ENCODE peak calls at places on chromosomes 3 and 15, in nine cellular contexts. One of them, this sample, is unnamed.
A peak's percentile ranks its signal among the peaks of the same experiment; 100 is the strongest.

GRCh38 chr15:81575436-81576123 is 201.6 kb upstream of the TMC3 start:
- DNase-seq in fibroblast of lung: no peak
- DNase-seq in H4: no peak
- DNase-seq in LHCN-M2: no peak
- DNase-seq in activated naive CD4-positive, alpha-beta T cell treated with anti-CD3 and anti-CD28 coated beads, Interleukin-2, amount 50 U/mL, for 16 hours: no peak
- DNase-seq in left lung: no peak
- DNase-seq in mesothelial cell of epicardium: no peak
- DNase-seq in G401: no peak
- DNase-seq in activated CD8-positive, alpha-beta memory T cell treated with anti-CD3 and anti-CD28 coated beads for 24 hours: no peak
- DNase-seq in this sample: peak; percentile 73

GRCh38 chr15:40498418-40498817 is 27.6 kb downstream of the CHST14 start:
- DNase-seq in fibroblast of lung: peak; percentile 80
- DNase-seq in H4: peak; percentile 16
- DNase-seq in LHCN-M2: peak; percentile 77
- DNase-seq in activated naive CD4-positive, alpha-beta T cell treated with anti-CD3 and anti-CD28 coated beads, Interleukin-2, amount 50 U/mL, for 16 hours: no peak
- DNase-seq in left lung: no peak
- DNase-seq in mesothelial cell of epicardium: no peak
- DNase-seq in G401: no peak
- DNase-seq in activated CD8-positive, alpha-beta memory T cell treated with anti-CD3 and anti-CD28 coated beads for 24 hours: no peak
- DNase-seq in this sample: no peak

GRCh38 chr3:167940241-167940640 is 155.5 kb downstream of the GOLIM4 start:
- DNase-seq in fibroblast of lung: peak; percentile 32
- DNase-seq in H4: no peak
- DNase-seq in LHCN-M2: peak; percentile 57
- DNase-seq in activated naive CD4-positive, alpha-beta T cell treated with anti-CD3 and anti-CD28 coated beads, Interleukin-2, amount 50 U/mL, for 16 hours: no peak
- DNase-seq in left lung: no peak
- DNase-seq in mesothelial cell of epicardium: no peak
- DNase-seq in G401: no peak
- DNase-seq in activated CD8-positive, alpha-beta memory T cell treated with anti-CD3 and anti-CD28 coated beads for 24 hours: no peak
- DNase-seq in this sample: no peak

GRCh38 chr3:150022406-150023238 is 51.9 kb upstream of the PFN2 start:
- DNase-seq in fibroblast of lung: peak; percentile 52
- DNase-seq in H4: peak; percentile 22
- DNase-seq in LHCN-M2: peak; percentile 35
- DNase-seq in activated naive CD4-positive, alpha-beta T cell treated with anti-CD3 and anti-CD28 coated beads, Interleukin-2, amount 50 U/mL, for 16 hours: no peak
- DNase-seq in left lung: no peak
- DNase-seq in mesothelial cell of epicardium: no peak
- DNase-seq in G401: no peak
- DNase-seq in activated CD8-positive, alpha-beta memory T cell treated with anti-CD3 and anti-CD28 coated beads for 24 hours: no peak
- DNase-seq in this sample: no peak

GRCh38 chr3:158160958-158161357 is 51.1 kb downstream of the RSRC1 start:
- DNase-seq in fibroblast of lung: peak; percentile 77
- DNase-seq in H4: no peak
- DNase-seq in LHCN-M2: peak; percentile 83
- DNase-seq in activated naive CD4-positive, alpha-beta T cell treated with anti-CD3 and anti-CD28 coated beads, Interleukin-2, amount 50 U/mL, for 16 hours: no peak
- DNase-seq in left lung: no peak
- DNase-seq in mesothelial cell of epicardium: no peak
- DNase-seq in G401: no peak
- DNase-seq in activated CD8-positive, alpha-beta memory T cell treated with anti-CD3 and anti-CD28 coated beads for 24 hours: no peak
- DNase-seq in this sample: no peak

GRCh38 chr3:57999423-58000115 is 8.7 kb upstream of the FLNB start:
- DNase-seq in fibroblast of lung: peak; percentile 74
- DNase-seq in H4: no peak
- DNase-seq in LHCN-M2: peak; percentile 58
- DNase-seq in activated naive CD4-positive, alpha-beta T cell treated with anti-CD3 and anti-CD28 coated beads, Interleukin-2, amount 50 U/mL, for 16 hours: no peak
- DNase-seq in left lung: no peak
- DNase-seq in mesothelial cell of epicardium: no peak
- DNase-seq in G401: no peak
- DNase-seq in activated CD8-positive, alpha-beta memory T cell treated with anti-CD3 and anti-CD28 coated beads for 24 hours: no peak
- DNase-seq in this sample: no peak

GRCh38 chr3:123543950-123544349 is 40.9 kb downstream of the HACD2 start:
- DNase-seq in fibroblast of lung: no peak
- DNase-seq in H4: no peak
- DNase-seq in LHCN-M2: no peak
- DNase-seq in activated naive CD4-positive, alpha-beta T cell treated with anti-CD3 and anti-CD28 coated beads, Interleukin-2, amount 50 U/mL, for 16 hours: no peak
- DNase-seq in left lung: no peak
- DNase-seq in mesothelial cell of epicardium: no peak
- DNase-seq in G401: no peak
- DNase-seq in activated CD8-positive, alpha-beta memory T cell treated with anti-CD3 and anti-CD28 coated beads for 24 hours: no peak
- DNase-seq in this sample: peak; percentile 86

GRCh38 chr3:123314409-123315270 is 112.9 kb downstream of the SEC22A start:
- DNase-seq in fibroblast of lung: no peak
- DNase-seq in H4: no peak
- DNase-seq in LHCN-M2: no peak
- DNase-seq in activated naive CD4-positive, alpha-beta T cell treated with anti-CD3 and anti-CD28 coated beads, Interleukin-2, amount 50 U/mL, for 16 hours: no peak
- DNase-seq in left lung: no peak
- DNase-seq in mesothelial cell of epicardium: no peak
- DNase-seq in G401: no peak
- DNase-seq in activated CD8-positive, alpha-beta memory T cell treated with anti-CD3 and anti-CD28 coated beads for 24 hours: no peak
- DNase-seq in this sample: peak; percentile 39

GRCh38 chr3:194905696-194906095 is 220.0 kb downstream of the FAM43A start:
- DNase-seq in fibroblast of lung: peak; percentile 79
- DNase-seq in H4: peak; percentile 72
- DNase-seq in LHCN-M2: no peak
- DNase-seq in activated naive CD4-positive, alpha-beta T cell treated with anti-CD3 and anti-CD28 coated beads, Interleukin-2, amount 50 U/mL, for 16 hours: no peak
- DNase-seq in left lung: no peak
- DNase-seq in mesothelial cell of epicardium: no peak
- DNase-seq in G401: no peak
- DNase-seq in activated CD8-positive, alpha-beta memory T cell treated with anti-CD3 and anti-CD28 coated beads for 24 hours: no peak
- DNase-seq in this sample: no peak

GRCh38 chr15:93658026-93658790 is 569.2 kb upstream of the RGMA start:
- DNase-seq in fibroblast of lung: no peak
- DNase-seq in H4: no peak
- DNase-seq in LHCN-M2: no peak
- DNase-seq in activated naive CD4-positive, alpha-beta T cell treated with anti-CD3 and anti-CD28 coated beads, Interleukin-2, amount 50 U/mL, for 16 hours: no peak
- DNase-seq in left lung: no peak
- DNase-seq in mesothelial cell of epicardium: no peak
- DNase-seq in G401: no peak
- DNase-seq in activated CD8-positive, alpha-beta memory T cell treated with anti-CD3 and anti-CD28 coated beads for 24 hours: no peak
- DNase-seq in this sample: no peak

GRCh38 chr3:12571986-12572385 is 15.1 kb downstream of the MKRN2 start:
- DNase-seq in fibroblast of lung: no peak
- DNase-seq in H4: no peak
- DNase-seq in LHCN-M2: no peak
- DNase-seq in activated naive CD4-positive, alpha-beta T cell treated with anti-CD3 and anti-CD28 coated beads, Interleukin-2, amount 50 U/mL, for 16 hours: no peak
- DNase-seq in left lung: no peak
- DNase-seq in mesothelial cell of epicardium: no peak
- DNase-seq in G401: no peak
- DNase-seq in activated CD8-positive, alpha-beta memory T cell treated with anti-CD3 and anti-CD28 coated beads for 24 hours: no peak
- DNase-seq in this sample: no peak

GRCh38 chr3:169591159-169591951 is 72.2 kb downstream of the MECOM start:
- DNase-seq in fibroblast of lung: peak; percentile 5
- DNase-seq in H4: no peak
- DNase-seq in LHCN-M2: no peak
- DNase-seq in activated naive CD4-positive, alpha-beta T cell treated with anti-CD3 and anti-CD28 coated beads, Interleukin-2, amount 50 U/mL, for 16 hours: no peak
- DNase-seq in left lung: no peak
- DNase-seq in mesothelial cell of epicardium: no peak
- DNase-seq in G401: no peak
- DNase-seq in activated CD8-positive, alpha-beta memory T cell treated with anti-CD3 and anti-CD28 coated beads for 24 hours: no peak
- DNase-seq in this sample: no peak

GRCh38 chr3:52524752-52525661 is 8.7 kb downstream of the NT5DC2 start:
- DNase-seq in fibroblast of lung: no peak
- DNase-seq in H4: no peak
- DNase-seq in LHCN-M2: no peak
- DNase-seq in activated naive CD4-positive, alpha-beta T cell treated with anti-CD3 and anti-CD28 coated beads, Interleukin-2, amount 50 U/mL, for 16 hours: peak; percentile 3
- DNase-seq in left lung: peak; percentile 49
- DNase-seq in mesothelial cell of epicardium: no peak
- DNase-seq in G401: no peak
- DNase-seq in activated CD8-positive, alpha-beta memory T cell treated with anti-CD3 and anti-CD28 coated beads for 24 hours: no peak
- DNase-seq in this sample: no peak

GRCh38 chr15:82810863-82811421 is 1.5 kb downstream of the WHAMM start:
- DNase-seq in fibroblast of lung: no peak
- DNase-seq in H4: no peak
- DNase-seq in LHCN-M2: no peak
- DNase-seq in activated naive CD4-positive, alpha-beta T cell treated with anti-CD3 and anti-CD28 coated beads, Interleukin-2, amount 50 U/mL, for 16 hours: peak; percentile 36
- DNase-seq in left lung: no peak
- DNase-seq in mesothelial cell of epicardium: no peak
- DNase-seq in G401: peak; percentile 15
- DNase-seq in activated CD8-positive, alpha-beta memory T cell treated with anti-CD3 and anti-CD28 coated beads for 24 hours: no peak
- DNase-seq in this sample: no peak

GRCh38 chr3:9386501-9387321 is 10.7 kb upstream of the SETD5 start:
- DNase-seq in fibroblast of lung: no peak
- DNase-seq in H4: no peak
- DNase-seq in LHCN-M2: no peak
- DNase-seq in activated naive CD4-positive, alpha-beta T cell treated with anti-CD3 and anti-CD28 coated beads, Interleukin-2, amount 50 U/mL, for 16 hours: no peak
- DNase-seq in left lung: no peak
- DNase-seq in mesothelial cell of epicardium: no peak
- DNase-seq in G401: no peak
- DNase-seq in activated CD8-positive, alpha-beta memory T cell treated with anti-CD3 and anti-CD28 coated beads for 24 hours: no peak
- DNase-seq in this sample: no peak

GRCh38 chr15:63981596-63982320 is 64.5 kb downstream of the DAPK2 start:
- DNase-seq in fibroblast of lung: no peak
- DNase-seq in H4: no peak
- DNase-seq in LHCN-M2: no peak
- DNase-seq in activated naive CD4-positive, alpha-beta T cell treated with anti-CD3 and anti-CD28 coated beads, Interleukin-2, amount 50 U/mL, for 16 hours: no peak
- DNase-seq in left lung: no peak
- DNase-seq in mesothelial cell of epicardium: no peak
- DNase-seq in G401: no peak
- DNase-seq in activated CD8-positive, alpha-beta memory T cell treated with anti-CD3 and anti-CD28 coated beads for 24 hours: peak; percentile 38
- DNase-seq in this sample: no peak

GRCh38 chr15:92801774-92802464 is 98.2 kb upstream of the CHD2 start:
- DNase-seq in fibroblast of lung: peak; percentile 98
- DNase-seq in H4: peak; percentile 80
- DNase-seq in LHCN-M2: peak; percentile 96
- DNase-seq in activated naive CD4-positive, alpha-beta T cell treated with anti-CD3 and anti-CD28 coated beads, Interleukin-2, amount 50 U/mL, for 16 hours: no peak
- DNase-seq in left lung: peak; percentile 82
- DNase-seq in mesothelial cell of epicardium: no peak
- DNase-seq in G401: no peak
- DNase-seq in activated CD8-positive, alpha-beta memory T cell treated with anti-CD3 and anti-CD28 coated beads for 24 hours: no peak
- DNase-seq in this sample: no peak

GRCh38 chr3:189787191-189787590 is 156.0 kb downstream of the TP63 start:
- DNase-seq in fibroblast of lung: no peak
- DNase-seq in H4: no peak
- DNase-seq in LHCN-M2: no peak
- DNase-seq in activated naive CD4-positive, alpha-beta T cell treated with anti-CD3 and anti-CD28 coated beads, Interleukin-2, amount 50 U/mL, for 16 hours: no peak
- DNase-seq in left lung: no peak
- DNase-seq in mesothelial cell of epicardium: no peak
- DNase-seq in G401: no peak
- DNase-seq in activated CD8-positive, alpha-beta memory T cell treated with anti-CD3 and anti-CD28 coated beads for 24 hours: no peak
- DNase-seq in this sample: no peak

GRCh38 chr3:167350245-167350862 is 29.7 kb downstream of the ZBBX start:
- DNase-seq in fibroblast of lung: peak; percentile 21
- DNase-seq in H4: peak; percentile 18
- DNase-seq in LHCN-M2: no peak
- DNase-seq in activated naive CD4-positive, alpha-beta T cell treated with anti-CD3 and anti-CD28 coated beads, Interleukin-2, amount 50 U/mL, for 16 hours: no peak
- DNase-seq in left lung: no peak
- DNase-seq in mesothelial cell of epicardium: no peak
- DNase-seq in G401: peak; percentile 18
- DNase-seq in activated CD8-positive, alpha-beta memory T cell treated with anti-CD3 and anti-CD28 coated beads for 24 hours: no peak
- DNase-seq in this sample: no peak

GRCh38 chr3:177624523-177625495 is 427.5 kb upstream of the TBL1XR1 start:
- DNase-seq in fibroblast of lung: no peak
- DNase-seq in H4: no peak
- DNase-seq in LHCN-M2: no peak
- DNase-seq in activated naive CD4-positive, alpha-beta T cell treated with anti-CD3 and anti-CD28 coated beads, Interleukin-2, amount 50 U/mL, for 16 hours: no peak
- DNase-seq in left lung: no peak
- DNase-seq in mesothelial cell of epicardium: no peak
- DNase-seq in G401: no peak
- DNase-seq in activated CD8-positive, alpha-beta memory T cell treated with anti-CD3 and anti-CD28 coated beads for 24 hours: no peak
- DNase-seq in this sample: no peak

GRCh38 chr3:42852443-42852842 is 23.2 kb downstream of the CYP8B1 start:
- DNase-seq in fibroblast of lung: no peak
- DNase-seq in H4: no peak
- DNase-seq in LHCN-M2: peak; percentile 34
- DNase-seq in activated naive CD4-positive, alpha-beta T cell treated with anti-CD3 and anti-CD28 coated beads, Interleukin-2, amount 50 U/mL, for 16 hours: no peak
- DNase-seq in left lung: no peak
- DNase-seq in mesothelial cell of epicardium: no peak
- DNase-seq in G401: no peak
- DNase-seq in activated CD8-positive, alpha-beta memory T cell treated with anti-CD3 and anti-CD28 coated beads for 24 hours: peak; percentile 32
- DNase-seq in this sample: no peak

GRCh38 chr3:11170052-11170770 is 15.9 kb downstream of the HRH1 start:
- DNase-seq in fibroblast of lung: peak; percentile 63
- DNase-seq in H4: peak; percentile 67
- DNase-seq in LHCN-M2: no peak
- DNase-seq in activated naive CD4-positive, alpha-beta T cell treated with anti-CD3 and anti-CD28 coated beads, Interleukin-2, amount 50 U/mL, for 16 hours: no peak
- DNase-seq in left lung: no peak
- DNase-seq in mesothelial cell of epicardium: no peak
- DNase-seq in G401: no peak
- DNase-seq in activated CD8-positive, alpha-beta memory T cell treated with anti-CD3 and anti-CD28 coated beads for 24 hours: no peak
- DNase-seq in this sample: no peak

GRCh38 chr3:67648701-67649100 is 5.7 kb downstream of the SUCLG2 start:
- DNase-seq in fibroblast of lung: peak; percentile 81
- DNase-seq in H4: no peak
- DNase-seq in LHCN-M2: peak; percentile 72
- DNase-seq in activated naive CD4-positive, alpha-beta T cell treated with anti-CD3 and anti-CD28 coated beads, Interleukin-2, amount 50 U/mL, for 16 hours: no peak
- DNase-seq in left lung: no peak
- DNase-seq in mesothelial cell of epicardium: no peak
- DNase-seq in G401: no peak
- DNase-seq in activated CD8-positive, alpha-beta memory T cell treated with anti-CD3 and anti-CD28 coated beads for 24 hours: no peak
- DNase-seq in this sample: no peak

GRCh38 chr15:66323312-66323928 is 30.1 kb downstream of the DIS3L start:
- DNase-seq in fibroblast of lung: no peak
- DNase-seq in H4: no peak
- DNase-seq in LHCN-M2: no peak
- DNase-seq in activated naive CD4-positive, alpha-beta T cell treated with anti-CD3 and anti-CD28 coated beads, Interleukin-2, amount 50 U/mL, for 16 hours: no peak
- DNase-seq in left lung: no peak
- DNase-seq in mesothelial cell of epicardium: no peak
- DNase-seq in G401: no peak
- DNase-seq in activated CD8-positive, alpha-beta memory T cell treated with anti-CD3 and anti-CD28 coated beads for 24 hours: peak; percentile 49
- DNase-seq in this sample: no peak

GRCh38 chr3:194315088-194315964 is 35.8 kb downstream of the CPN2 start:
- DNase-seq in fibroblast of lung: peak; percentile 86
- DNase-seq in H4: peak; percentile 92
- DNase-seq in LHCN-M2: peak; percentile 51
- DNase-seq in activated naive CD4-positive, alpha-beta T cell treated with anti-CD3 and anti-CD28 coated beads, Interleukin-2, amount 50 U/mL, for 16 hours: peak; percentile 83
- DNase-seq in left lung: peak; percentile 80
- DNase-seq in mesothelial cell of epicardium: peak; percentile 95
- DNase-seq in G401: peak; percentile 71
- DNase-seq in activated CD8-positive, alpha-beta memory T cell treated with anti-CD3 and anti-CD28 coated beads for 24 hours: peak; percentile 94
- DNase-seq in this sample: peak; percentile 69

GRCh38 chr3:172918165-172918564 is 167.6 kb downstream of the ECT2 start:
- DNase-seq in fibroblast of lung: peak; percentile 79
- DNase-seq in H4: peak; percentile 94
- DNase-seq in LHCN-M2: peak; percentile 83
- DNase-seq in activated naive CD4-positive, alpha-beta T cell treated with anti-CD3 and anti-CD28 coated beads, Interleukin-2, amount 50 U/mL, for 16 hours: no peak
- DNase-seq in left lung: no peak
- DNase-seq in mesothelial cell of epicardium: no peak
- DNase-seq in G401: no peak
- DNase-seq in activated CD8-positive, alpha-beta memory T cell treated with anti-CD3 and anti-CD28 coated beads for 24 hours: no peak
- DNase-seq in this sample: peak; percentile 7